ENCODE peak calls at places on chromosomes 3 and 15, in eight cellular contexts. K is H9; Q is IMR-90; G is effector memory CD4-positive, alpha-beta T cell; Y is trophoblast cell; Z is heart right ventricle; E is PC-3; F is suprapubic skin. C is an unnamed sample.

GRCh38 chr3:51712020-51712385 is 5.1 kb downstream of the GRM2 start:
- DNase-seq in K (no peak), Q (no peak), G (no peak), Y (no peak), Z (no peak), E (no peak), F (no peak), C (no peak)

GRCh38 chr3:32733631-32734229 is 48.7 kb downstream of the CNOT10 start:
- DNase-seq in K (no peak), Q (peak; percentile 44), G (no peak), Y (peak; percentile 59), Z (no peak), E (peak; percentile 62), F (no peak), C (no peak)

GRCh38 chr3:105351821-105352220 is 14.9 kb upstream of the ALCAM start:
- DNase-seq in K (no peak), Q (peak; percentile 77), G (no peak), Y (peak; percentile 45), Z (no peak), E (peak; percentile 91), F (no peak), C (peak; percentile 75)

GRCh38 chr3:129872107-129872506 is 21.4 kb downstream of the TMCC1 start:
- DNase-seq in K (no peak), Q (no peak), G (no peak), Y (no peak), Z (no peak), E (no peak), F (no peak), C (no peak)

GRCh38 chr15:31327674-31328424 is 1.2 kb downstream of the KLF13 start:
- DNase-seq in K (no peak), Q (peak; percentile 19), G (peak; percentile 75), Y (peak; percentile 84), Z (peak; percentile 78), E (peak; percentile 56), F (no peak), C (peak; percentile 28)

GRCh38 chr3:12775226-12775625 is 16.2 kb upstream of the TMEM40 start:
- DNase-seq in K (no peak), Q (no peak), G (no peak), Y (no peak), Z (no peak), E (no peak), F (no peak), C (no peak)

GRCh38 chr3:120772081-120772480 is 29.5 kb downstream of the GTF2E1 start:
- DNase-seq in K (no peak), Q (no peak), G (no peak), Y (no peak), Z (no peak), E (no peak), F (no peak), C (no peak)

GRCh38 chr15:22227961-22228762 is 147.8 kb downstream of the OR4M2 start:
- DNase-seq in K (no peak), Q (no peak), G (no peak), Y (no peak), Z (no peak), E (no peak), F (no peak), C (no peak)

GRCh38 chr15:67840747-67841634 is 1.1 kb upstream of the RNU6-1 start:
- DNase-seq in K (no peak), Q (peak; percentile 58), G (no peak), Y (peak; percentile 65), Z (no peak), E (peak; percentile 32), F (peak; percentile 77), C (no peak)

GRCh38 chr3:34008191-34008590 is 209.8 kb downstream of the PDCD6IP start:
- DNase-seq in K (peak; percentile 39), Q (peak; percentile 55), G (no peak), Y (no peak), Z (no peak), E (no peak), F (no peak), C (no peak)

GRCh38 chr3:4398906-4399305 is 68.2 kb downstream of the SUMF1 start:
- DNase-seq in K (no peak), Q (no peak), G (no peak), Y (no peak), Z (no peak), E (no peak), F (no peak), C (no peak)

GRCh38 chr15:94576889-94577533 is 345.6 kb downstream of the MCTP2 start:
- DNase-seq in K (peak; percentile 67), Q (no peak), G (no peak), Y (peak; percentile 21), Z (no peak), E (peak; percentile 25), F (no peak), C (peak; percentile 31)

GRCh38 chr3:38542401-38543298 is 46.5 kb downstream of the EXOG start:
- DNase-seq in K (no peak), Q (peak; percentile 25), G (no peak), Y (no peak), Z (no peak), E (peak; percentile 36), F (peak; percentile 49), C (no peak)

GRCh38 chr3:60531759-60532158 is 719.5 kb downstream of the FHIT start:
- DNase-seq in K (no peak), Q (no peak), G (no peak), Y (no peak), Z (no peak), E (no peak), F (no peak), C (no peak)

GRCh38 chr3:128483657-128484403 is 9.2 kb downstream of the GATA2 start:
- DNase-seq in K (peak; percentile 64), Q (no peak), G (no peak), Y (no peak), Z (no peak), E (no peak), F (no peak), C (no peak)

GRCh38 chr3:20054549-20054987 is 14.3 kb downstream of the KAT2B start:
- DNase-seq in K (no peak), Q (peak; percentile 78), G (peak; percentile 70), Y (peak; percentile 90), Z (no peak), E (peak; percentile 100), F (no peak), C (peak; percentile 99)

GRCh38 chr15:57953874-57954273 is 111.6 kb downstream of the ALDH1A2 start:
- DNase-seq in K (no peak), Q (no peak), G (no peak), Y (no peak), Z (no peak), E (no peak), F (no peak), C (no peak)

GRCh38 chr15:95760508-95760907 is 570.0 kb upstream of the NR2F2 start:
- DNase-seq in K (peak; percentile 69), Q (no peak), G (no peak), Y (peak; percentile 16), Z (peak; percentile 12), E (peak; percentile 4), F (no peak), C (no peak)

GRCh38 chr15:66578286-66578875 is 12.6 kb upstream of the LCTL start:
- DNase-seq in K (no peak), Q (peak; percentile 77), G (no peak), Y (peak; percentile 4), Z (no peak), E (peak; percentile 73), F (no peak), C (no peak)

GRCh38 chr3:69563968-69564367 is 175.3 kb upstream of the MITF start:
- DNase-seq in K (no peak), Q (no peak), G (no peak), Y (no peak), Z (no peak), E (no peak), F (no peak), C (no peak)

GRCh38 chr3:59609967-59610366 is 560.1 kb upstream of the CFAP20DC start:
- DNase-seq in K (no peak), Q (no peak), G (no peak), Y (no peak), Z (peak; percentile 52), E (no peak), F (no peak), C (no peak)

GRCh38 chr15:74036271-74037170 is 42.0 kb downstream of the PML start:
- DNase-seq in K (peak; percentile 88), Q (peak; percentile 73), G (no peak), Y (peak; percentile 50), Z (peak; percentile 39), E (peak; percentile 69), F (peak; percentile 77), C (peak; percentile 20)

GRCh38 chr15:63023351-63023945 is 19.1 kb upstream of the TPM1 start:
- DNase-seq in K (no peak), Q (peak; percentile 91), G (no peak), Y (peak; percentile 97), Z (no peak), E (no peak), F (no peak), C (peak; percentile 63)

GRCh38 chr15:72365844-72366243 is 10.0 kb downstream of the HEXA start:
- DNase-seq in K (no peak), Q (no peak), G (no peak), Y (no peak), Z (no peak), E (no peak), F (no peak), C (no peak)

GRCh38 chr15:77419050-77419835 is 661 bp downstream of the PEAK1 start:
- DNase-seq in K (peak; percentile 41), Q (peak; percentile 53), G (peak; percentile 22), Y (peak; percentile 32), Z (peak; percentile 57), E (peak; percentile 19), F (no peak), C (peak; percentile 21)

GRCh38 chr3:177904661-177905060 is 631.6 kb upstream of the KCNMB2 start:
- DNase-seq in K (no peak), Q (peak; percentile 59), G (no peak), Y (peak; percentile 30), Z (no peak), E (peak; percentile 9), F (no peak), C (peak; percentile 10)
- H3K27ac ChIP-seq in K (no peak overlapping the region), Q (peak overlapping the region; percentile 91), G (no peak overlapping the region), Y (peak overlapping the region; percentile 73), Z (no peak overlapping the region), E (no peak overlapping the region), F (peak overlapping the region; percentile 33), C (peak overlapping the region; percentile 30)

GRCh38 chr15:48578965-48579364 is 66.5 kb downstream of the FBN1 start:
- DNase-seq in K (no peak), Q (no peak), G (no peak), Y (no peak), Z (no peak), E (no peak), F (no peak), C (no peak)
- H3K27ac ChIP-seq in K (no peak overlapping the region), Q (no peak overlapping the region), G (no peak overlapping the region), Y (no peak overlapping the region), Z (peak overlapping the region; percentile 63), E (no peak overlapping the region), F (no peak overlapping the region), C (no peak overlapping the region)

GRCh38 chr3:66615643-66616301 is 115.0 kb upstream of the LRIG1 start:
- DNase-seq in K (no peak), Q (peak; percentile 81), G (no peak), Y (no peak), Z (no peak), E (no peak), F (no peak), C (no peak)
- H3K27ac ChIP-seq in K (no peak overlapping the region), Q (peak overlapping the region; percentile 38), G (no peak overlapping the region), Y (no peak overlapping the region), Z (no peak overlapping the region), E (no peak overlapping the region), F (no peak overlapping the region), C (no peak overlapping the region)

DNA sequence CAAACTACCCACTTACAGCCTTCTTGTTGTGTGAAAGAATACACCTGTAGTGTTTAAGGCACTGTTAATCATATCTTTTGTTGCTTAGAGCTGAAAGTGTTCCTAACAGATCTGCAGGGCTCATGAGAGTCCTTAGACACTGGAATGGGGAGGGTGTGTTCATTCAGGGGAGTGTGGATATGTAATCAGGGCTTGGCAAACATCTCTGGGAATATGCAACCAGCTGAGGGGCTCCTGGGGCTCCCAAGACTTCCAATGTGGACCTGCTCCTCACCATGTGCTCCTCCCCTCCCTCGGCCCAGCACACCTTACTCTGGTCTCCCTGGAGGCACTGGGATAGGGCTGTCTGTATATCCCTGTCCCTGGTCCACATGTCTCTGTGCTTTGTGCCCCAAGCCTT is 30.3 kb upstream of the MFSD1 start:
- DNase-seq in K (no peak), Q (no peak), G (no peak), Y (no peak), Z (no peak), E (peak; percentile 68), F (no peak), C (no peak)
- H3K27ac ChIP-seq in K (no peak overlapping the region), Q (no peak overlapping the region), G (no peak overlapping the region), Y (no peak overlapping the region), Z (no peak overlapping the region), E (peak overlapping the region; percentile 100), F (no peak overlapping the region), C (no peak overlapping the region)

C was measured in mammary epithelial cell.